ENCODE peak calls at places on chromosomes 16 and 17, in ten cellular contexts. One of them, this sample, is unnamed.
A peak's percentile ranks its signal among the peaks of the same experiment; 100 is the strongest.

GRCh38 chr17:80307994-80308671 is 47.5 kb downstream of the RNF213 start:
- DNase-seq in activated naive CD8-positive, alpha-beta T cell treated with anti-CD3 and anti-CD28 coated beads for 36 hours: no peak
- DNase-seq in T-helper 2 cell: no peak
- DNase-seq in GM23338: no peak
- DNase-seq in activated T-helper 1 cell treated with anti-CD3 and anti-CD28 coated beads, Interleukin-2, amount 50 U/mL, for 16 hours: no peak
- DNase-seq in germinal center: no peak
- DNase-seq in stimulated activated CD4-positive, alpha-beta T cell treated with anti-CD3 and anti-CD28 coated beads, Interleukin-2, amount 100 ng/mL, for 48 hours: no peak
- DNase-seq in NCI-H2081: no peak
- DNase-seq in NCI-H460: no peak
- DNase-seq in adrenal gland: no peak
- DNase-seq in this sample: no peak

GRCh38 chr17:79055197-79055596 is 19.4 kb upstream of the ENGASE start:
- DNase-seq in activated naive CD8-positive, alpha-beta T cell treated with anti-CD3 and anti-CD28 coated beads for 36 hours: no peak
- DNase-seq in activated T-helper 1 cell treated with anti-CD3 and anti-CD28 coated beads, Interleukin-2, amount 50 U/mL, for 16 hours: no peak
- DNase-seq in GM23338: no peak
- DNase-seq in NCI-H2081: no peak
- DNase-seq in T-helper 2 cell: no peak
- DNase-seq in adrenal gland: no peak
- DNase-seq in NCI-H460: no peak
- DNase-seq in germinal center: no peak
- DNase-seq in stimulated activated CD4-positive, alpha-beta T cell treated with anti-CD3 and anti-CD28 coated beads, Interleukin-2, amount 100 ng/mL, for 48 hours: no peak
- DNase-seq in this sample: no peak

GRCh38 chr17:48611681-48612455 is 1.1 kb upstream of the HOXB7 start:
- DNase-seq in stimulated activated CD4-positive, alpha-beta T cell treated with anti-CD3 and anti-CD28 coated beads, Interleukin-2, amount 100 ng/mL, for 48 hours: no peak
- DNase-seq in GM23338: peak; percentile 72
- DNase-seq in activated T-helper 1 cell treated with anti-CD3 and anti-CD28 coated beads, Interleukin-2, amount 50 U/mL, for 16 hours: no peak
- DNase-seq in NCI-H460: no peak
- DNase-seq in adrenal gland: no peak
- DNase-seq in T-helper 2 cell: no peak
- DNase-seq in activated naive CD8-positive, alpha-beta T cell treated with anti-CD3 and anti-CD28 coated beads for 36 hours: no peak
- DNase-seq in NCI-H2081: peak; percentile 95
- DNase-seq in germinal center: no peak
- DNase-seq in this sample: no peak

GRCh38 chr16:616771-617586 is 13.8 kb upstream of the WFIKKN1 start:
- DNase-seq in activated naive CD8-positive, alpha-beta T cell treated with anti-CD3 and anti-CD28 coated beads for 36 hours: no peak
- DNase-seq in NCI-H2081: no peak
- DNase-seq in activated T-helper 1 cell treated with anti-CD3 and anti-CD28 coated beads, Interleukin-2, amount 50 U/mL, for 16 hours: no peak
- DNase-seq in germinal center: no peak
- DNase-seq in T-helper 2 cell: no peak
- DNase-seq in adrenal gland: no peak
- DNase-seq in NCI-H460: no peak
- DNase-seq in stimulated activated CD4-positive, alpha-beta T cell treated with anti-CD3 and anti-CD28 coated beads, Interleukin-2, amount 100 ng/mL, for 48 hours: no peak
- DNase-seq in GM23338: no peak
- DNase-seq in this sample: no peak

GRCh38 chr17:10556301-10557005 is 7.0 kb upstream of the MYH2 start:
- DNase-seq in activated naive CD8-positive, alpha-beta T cell treated with anti-CD3 and anti-CD28 coated beads for 36 hours: no peak
- DNase-seq in activated T-helper 1 cell treated with anti-CD3 and anti-CD28 coated beads, Interleukin-2, amount 50 U/mL, for 16 hours: no peak
- DNase-seq in stimulated activated CD4-positive, alpha-beta T cell treated with anti-CD3 and anti-CD28 coated beads, Interleukin-2, amount 100 ng/mL, for 48 hours: no peak
- DNase-seq in NCI-H2081: no peak
- DNase-seq in adrenal gland: no peak
- DNase-seq in T-helper 2 cell: no peak
- DNase-seq in germinal center: no peak
- DNase-seq in GM23338: no peak
- DNase-seq in NCI-H460: no peak
- DNase-seq in this sample: no peak

GRCh38 chr17:13073013-13073412 is 55.2 kb upstream of the ELAC2 start:
- DNase-seq in NCI-H460: no peak
- DNase-seq in activated T-helper 1 cell treated with anti-CD3 and anti-CD28 coated beads, Interleukin-2, amount 50 U/mL, for 16 hours: no peak
- DNase-seq in NCI-H2081: no peak
- DNase-seq in stimulated activated CD4-positive, alpha-beta T cell treated with anti-CD3 and anti-CD28 coated beads, Interleukin-2, amount 100 ng/mL, for 48 hours: no peak
- DNase-seq in activated naive CD8-positive, alpha-beta T cell treated with anti-CD3 and anti-CD28 coated beads for 36 hours: no peak
- DNase-seq in T-helper 2 cell: no peak
- DNase-seq in GM23338: no peak
- DNase-seq in germinal center: no peak
- DNase-seq in adrenal gland: no peak
- DNase-seq in this sample: no peak

GRCh38 chr17:65785109-65785508 is 223.7 kb upstream of the AXIN2 start:
- DNase-seq in activated T-helper 1 cell treated with anti-CD3 and anti-CD28 coated beads, Interleukin-2, amount 50 U/mL, for 16 hours: no peak
- DNase-seq in stimulated activated CD4-positive, alpha-beta T cell treated with anti-CD3 and anti-CD28 coated beads, Interleukin-2, amount 100 ng/mL, for 48 hours: no peak
- DNase-seq in germinal center: no peak
- DNase-seq in adrenal gland: no peak
- DNase-seq in GM23338: no peak
- DNase-seq in NCI-H2081: no peak
- DNase-seq in T-helper 2 cell: no peak
- DNase-seq in NCI-H460: peak; percentile 59
- DNase-seq in activated naive CD8-positive, alpha-beta T cell treated with anti-CD3 and anti-CD28 coated beads for 36 hours: no peak
- DNase-seq in this sample: no peak

GRCh38 chr17:9251273-9251672 is 230.0 kb downstream of the NTN1 start:
- DNase-seq in NCI-H2081: no peak
- DNase-seq in activated T-helper 1 cell treated with anti-CD3 and anti-CD28 coated beads, Interleukin-2, amount 50 U/mL, for 16 hours: no peak
- DNase-seq in adrenal gland: no peak
- DNase-seq in GM23338: no peak
- DNase-seq in activated naive CD8-positive, alpha-beta T cell treated with anti-CD3 and anti-CD28 coated beads for 36 hours: no peak
- DNase-seq in germinal center: no peak
- DNase-seq in T-helper 2 cell: no peak
- DNase-seq in stimulated activated CD4-positive, alpha-beta T cell treated with anti-CD3 and anti-CD28 coated beads, Interleukin-2, amount 100 ng/mL, for 48 hours: no peak
- DNase-seq in NCI-H460: no peak
- DNase-seq in this sample: no peak

GRCh38 chr17:30832438-30832790 is 648 bp downstream of the ATAD5 start:
- DNase-seq in activated naive CD8-positive, alpha-beta T cell treated with anti-CD3 and anti-CD28 coated beads for 36 hours: no peak
- DNase-seq in GM23338: peak; percentile 13
- DNase-seq in adrenal gland: no peak
- DNase-seq in germinal center: no peak
- DNase-seq in activated T-helper 1 cell treated with anti-CD3 and anti-CD28 coated beads, Interleukin-2, amount 50 U/mL, for 16 hours: no peak
- DNase-seq in NCI-H460: no peak
- DNase-seq in T-helper 2 cell: no peak
- DNase-seq in NCI-H2081: no peak
- DNase-seq in stimulated activated CD4-positive, alpha-beta T cell treated with anti-CD3 and anti-CD28 coated beads, Interleukin-2, amount 100 ng/mL, for 48 hours: no peak
- DNase-seq in this sample: no peak

GRCh38 chr17:45043268-45043681 is 8.2 kb downstream of the DCAKD start:
- DNase-seq in NCI-H460: no peak
- DNase-seq in germinal center: no peak
- DNase-seq in GM23338: no peak
- DNase-seq in activated T-helper 1 cell treated with anti-CD3 and anti-CD28 coated beads, Interleukin-2, amount 50 U/mL, for 16 hours: no peak
- DNase-seq in NCI-H2081: no peak
- DNase-seq in adrenal gland: peak; percentile 84
- DNase-seq in stimulated activated CD4-positive, alpha-beta T cell treated with anti-CD3 and anti-CD28 coated beads, Interleukin-2, amount 100 ng/mL, for 48 hours: no peak
- DNase-seq in activated naive CD8-positive, alpha-beta T cell treated with anti-CD3 and anti-CD28 coated beads for 36 hours: no peak
- DNase-seq in T-helper 2 cell: no peak
- DNase-seq in this sample: no peak

GRCh38 chr16:2535644-2536021 is 2.2 kb upstream of the PDPK1 start:
- DNase-seq in NCI-H2081: no peak
- DNase-seq in stimulated activated CD4-positive, alpha-beta T cell treated with anti-CD3 and anti-CD28 coated beads, Interleukin-2, amount 100 ng/mL, for 48 hours: no peak
- DNase-seq in GM23338: no peak
- DNase-seq in T-helper 2 cell: no peak
- DNase-seq in germinal center: no peak
- DNase-seq in activated T-helper 1 cell treated with anti-CD3 and anti-CD28 coated beads, Interleukin-2, amount 50 U/mL, for 16 hours: no peak
- DNase-seq in adrenal gland: no peak
- DNase-seq in NCI-H460: no peak
- DNase-seq in activated naive CD8-positive, alpha-beta T cell treated with anti-CD3 and anti-CD28 coated beads for 36 hours: no peak
- DNase-seq in this sample: no peak

GRCh38 chr16:67244387-67245188 is 2.7 kb downstream of the FHOD1 start:
- DNase-seq in NCI-H2081: no peak
- DNase-seq in activated naive CD8-positive, alpha-beta T cell treated with anti-CD3 and anti-CD28 coated beads for 36 hours: peak; percentile 86
- DNase-seq in T-helper 2 cell: peak; percentile 64
- DNase-seq in stimulated activated CD4-positive, alpha-beta T cell treated with anti-CD3 and anti-CD28 coated beads, Interleukin-2, amount 100 ng/mL, for 48 hours: peak; percentile 56
- DNase-seq in adrenal gland: peak; percentile 75
- DNase-seq in activated T-helper 1 cell treated with anti-CD3 and anti-CD28 coated beads, Interleukin-2, amount 50 U/mL, for 16 hours: peak; percentile 66
- DNase-seq in NCI-H460: peak; percentile 59
- DNase-seq in germinal center: peak; percentile 85
- DNase-seq in GM23338: no peak
- DNase-seq in this sample: peak; percentile 87

GRCh38 chr16:79970551-79971236 is 370.2 kb upstream of the MAF start:
- DNase-seq in germinal center: no peak
- DNase-seq in activated naive CD8-positive, alpha-beta T cell treated with anti-CD3 and anti-CD28 coated beads for 36 hours: no peak
- DNase-seq in stimulated activated CD4-positive, alpha-beta T cell treated with anti-CD3 and anti-CD28 coated beads, Interleukin-2, amount 100 ng/mL, for 48 hours: no peak
- DNase-seq in adrenal gland: peak; percentile 41
- DNase-seq in NCI-H2081: no peak
- DNase-seq in activated T-helper 1 cell treated with anti-CD3 and anti-CD28 coated beads, Interleukin-2, amount 50 U/mL, for 16 hours: no peak
- DNase-seq in GM23338: no peak
- DNase-seq in T-helper 2 cell: no peak
- DNase-seq in NCI-H460: no peak
- DNase-seq in this sample: no peak

GRCh38 chr17:78359216-78359935 is 501 bp downstream of the SOCS3 start:
- DNase-seq in NCI-H2081: no peak
- DNase-seq in activated T-helper 1 cell treated with anti-CD3 and anti-CD28 coated beads, Interleukin-2, amount 50 U/mL, for 16 hours: no peak
- DNase-seq in NCI-H460: peak; percentile 47
- DNase-seq in GM23338: peak; percentile 51
- DNase-seq in stimulated activated CD4-positive, alpha-beta T cell treated with anti-CD3 and anti-CD28 coated beads, Interleukin-2, amount 100 ng/mL, for 48 hours: no peak
- DNase-seq in activated naive CD8-positive, alpha-beta T cell treated with anti-CD3 and anti-CD28 coated beads for 36 hours: no peak
- DNase-seq in germinal center: no peak
- DNase-seq in T-helper 2 cell: no peak
- DNase-seq in adrenal gland: peak; percentile 61
- DNase-seq in this sample: no peak

GRCh38 chr17:7825206-7825980 is 8.6 kb upstream of the KDM6B start:
- DNase-seq in activated naive CD8-positive, alpha-beta T cell treated with anti-CD3 and anti-CD28 coated beads for 36 hours: no peak
- DNase-seq in germinal center: no peak
- DNase-seq in adrenal gland: no peak
- DNase-seq in NCI-H460: peak; percentile 32
- DNase-seq in activated T-helper 1 cell treated with anti-CD3 and anti-CD28 coated beads, Interleukin-2, amount 50 U/mL, for 16 hours: no peak
- DNase-seq in GM23338: no peak
- DNase-seq in stimulated activated CD4-positive, alpha-beta T cell treated with anti-CD3 and anti-CD28 coated beads, Interleukin-2, amount 100 ng/mL, for 48 hours: no peak
- DNase-seq in T-helper 2 cell: no peak
- DNase-seq in NCI-H2081: no peak
- DNase-seq in this sample: no peak

GRCh38 chr16:58230259-58230658 is 32.4 kb upstream of the CSNK2A2 start:
- DNase-seq in activated naive CD8-positive, alpha-beta T cell treated with anti-CD3 and anti-CD28 coated beads for 36 hours: no peak
- DNase-seq in germinal center: no peak
- DNase-seq in NCI-H460: no peak
- DNase-seq in stimulated activated CD4-positive, alpha-beta T cell treated with anti-CD3 and anti-CD28 coated beads, Interleukin-2, amount 100 ng/mL, for 48 hours: no peak
- DNase-seq in GM23338: peak; percentile 45
- DNase-seq in activated T-helper 1 cell treated with anti-CD3 and anti-CD28 coated beads, Interleukin-2, amount 50 U/mL, for 16 hours: no peak
- DNase-seq in T-helper 2 cell: no peak
- DNase-seq in adrenal gland: no peak
- DNase-seq in NCI-H2081: no peak
- DNase-seq in this sample: no peak

GRCh38 chr17:37261286-37261685 is 114.5 kb upstream of the C17orf78 start:
- DNase-seq in T-helper 2 cell: no peak
- DNase-seq in germinal center: no peak
- DNase-seq in NCI-H460: no peak
- DNase-seq in activated T-helper 1 cell treated with anti-CD3 and anti-CD28 coated beads, Interleukin-2, amount 50 U/mL, for 16 hours: no peak
- DNase-seq in GM23338: no peak
- DNase-seq in adrenal gland: no peak
- DNase-seq in stimulated activated CD4-positive, alpha-beta T cell treated with anti-CD3 and anti-CD28 coated beads, Interleukin-2, amount 100 ng/mL, for 48 hours: no peak
- DNase-seq in NCI-H2081: no peak
- DNase-seq in activated naive CD8-positive, alpha-beta T cell treated with anti-CD3 and anti-CD28 coated beads for 36 hours: no peak
- DNase-seq in this sample: no peak

GRCh38 chr17:9767432-9767991 is 23.9 kb downstream of the DHRS7C start:
- DNase-seq in NCI-H460: no peak
- DNase-seq in activated T-helper 1 cell treated with anti-CD3 and anti-CD28 coated beads, Interleukin-2, amount 50 U/mL, for 16 hours: no peak
- DNase-seq in T-helper 2 cell: no peak
- DNase-seq in activated naive CD8-positive, alpha-beta T cell treated with anti-CD3 and anti-CD28 coated beads for 36 hours: no peak
- DNase-seq in NCI-H2081: no peak
- DNase-seq in adrenal gland: no peak
- DNase-seq in stimulated activated CD4-positive, alpha-beta T cell treated with anti-CD3 and anti-CD28 coated beads, Interleukin-2, amount 100 ng/mL, for 48 hours: no peak
- DNase-seq in GM23338: no peak
- DNase-seq in germinal center: no peak
- DNase-seq in this sample: no peak

GRCh38 chr17:7317161-7317803 is 2.1 kb upstream of the GPS2 start:
- DNase-seq in germinal center: no peak
- DNase-seq in adrenal gland: no peak
- DNase-seq in T-helper 2 cell: no peak
- DNase-seq in NCI-H2081: no peak
- DNase-seq in activated naive CD8-positive, alpha-beta T cell treated with anti-CD3 and anti-CD28 coated beads for 36 hours: no peak
- DNase-seq in GM23338: no peak
- DNase-seq in stimulated activated CD4-positive, alpha-beta T cell treated with anti-CD3 and anti-CD28 coated beads, Interleukin-2, amount 100 ng/mL, for 48 hours: no peak
- DNase-seq in NCI-H460: no peak
- DNase-seq in activated T-helper 1 cell treated with anti-CD3 and anti-CD28 coated beads, Interleukin-2, amount 50 U/mL, for 16 hours: no peak
- DNase-seq in this sample: no peak

GRCh38 chr16:23771027-23771426 is 16.2 kb downstream of the CHP2 start:
- DNase-seq in GM23338: no peak
- DNase-seq in activated naive CD8-positive, alpha-beta T cell treated with anti-CD3 and anti-CD28 coated beads for 36 hours: no peak
- DNase-seq in T-helper 2 cell: no peak
- DNase-seq in germinal center: no peak
- DNase-seq in NCI-H460: no peak
- DNase-seq in stimulated activated CD4-positive, alpha-beta T cell treated with anti-CD3 and anti-CD28 coated beads, Interleukin-2, amount 100 ng/mL, for 48 hours: no peak
- DNase-seq in activated T-helper 1 cell treated with anti-CD3 and anti-CD28 coated beads, Interleukin-2, amount 50 U/mL, for 16 hours: no peak
- DNase-seq in adrenal gland: no peak
- DNase-seq in NCI-H2081: no peak
- DNase-seq in this sample: no peak

GRCh38 chr17:1390422-1391367 is 9.3 kb downstream of the YWHAE start:
- DNase-seq in NCI-H460: no peak
- DNase-seq in germinal center: no peak
- DNase-seq in adrenal gland: no peak
- DNase-seq in GM23338: no peak
- DNase-seq in activated naive CD8-positive, alpha-beta T cell treated with anti-CD3 and anti-CD28 coated beads for 36 hours: no peak
- DNase-seq in T-helper 2 cell: no peak
- DNase-seq in activated T-helper 1 cell treated with anti-CD3 and anti-CD28 coated beads, Interleukin-2, amount 50 U/mL, for 16 hours: no peak
- DNase-seq in stimulated activated CD4-positive, alpha-beta T cell treated with anti-CD3 and anti-CD28 coated beads, Interleukin-2, amount 100 ng/mL, for 48 hours: no peak
- DNase-seq in NCI-H2081: no peak
- DNase-seq in this sample: no peak

GRCh38 chr16:71885261-71885650 is 1.3 kb upstream of the ZNF821 start:
- DNase-seq in NCI-H2081: no peak
- DNase-seq in adrenal gland: no peak
- DNase-seq in stimulated activated CD4-positive, alpha-beta T cell treated with anti-CD3 and anti-CD28 coated beads, Interleukin-2, amount 100 ng/mL, for 48 hours: no peak
- DNase-seq in activated naive CD8-positive, alpha-beta T cell treated with anti-CD3 and anti-CD28 coated beads for 36 hours: no peak
- DNase-seq in T-helper 2 cell: no peak
- DNase-seq in GM23338: no peak
- DNase-seq in NCI-H460: no peak
- DNase-seq in germinal center: peak; percentile 57
- DNase-seq in activated T-helper 1 cell treated with anti-CD3 and anti-CD28 coated beads, Interleukin-2, amount 50 U/mL, for 16 hours: no peak
- DNase-seq in this sample: no peak

GRCh38 chr17:37039269-37039668 is 90.5 kb downstream of the AATF start:
- DNase-seq in NCI-H460: no peak
- DNase-seq in stimulated activated CD4-positive, alpha-beta T cell treated with anti-CD3 and anti-CD28 coated beads, Interleukin-2, amount 100 ng/mL, for 48 hours: no peak
- DNase-seq in NCI-H2081: no peak
- DNase-seq in germinal center: no peak
- DNase-seq in GM23338: no peak
- DNase-seq in activated naive CD8-positive, alpha-beta T cell treated with anti-CD3 and anti-CD28 coated beads for 36 hours: no peak
- DNase-seq in adrenal gland: no peak
- DNase-seq in T-helper 2 cell: no peak
- DNase-seq in activated T-helper 1 cell treated with anti-CD3 and anti-CD28 coated beads, Interleukin-2, amount 50 U/mL, for 16 hours: no peak
- DNase-seq in this sample: no peak

GRCh38 chr17:1557355-1558095 is 5.1 kb downstream of the PITPNA start:
- DNase-seq in germinal center: no peak
- DNase-seq in GM23338: no peak
- DNase-seq in stimulated activated CD4-positive, alpha-beta T cell treated with anti-CD3 and anti-CD28 coated beads, Interleukin-2, amount 100 ng/mL, for 48 hours: no peak
- DNase-seq in adrenal gland: no peak
- DNase-seq in NCI-H460: no peak
- DNase-seq in NCI-H2081: no peak
- DNase-seq in activated naive CD8-positive, alpha-beta T cell treated with anti-CD3 and anti-CD28 coated beads for 36 hours: no peak
- DNase-seq in T-helper 2 cell: no peak
- DNase-seq in activated T-helper 1 cell treated with anti-CD3 and anti-CD28 coated beads, Interleukin-2, amount 50 U/mL, for 16 hours: no peak
- DNase-seq in this sample: no peak

GRCh38 chr16:8370374-8371015 is 219.8 kb downstream of the TMEM114 start:
- DNase-seq in activated T-helper 1 cell treated with anti-CD3 and anti-CD28 coated beads, Interleukin-2, amount 50 U/mL, for 16 hours: no peak
- DNase-seq in NCI-H460: no peak
- DNase-seq in activated naive CD8-positive, alpha-beta T cell treated with anti-CD3 and anti-CD28 coated beads for 36 hours: no peak
- DNase-seq in adrenal gland: no peak
- DNase-seq in GM23338: peak; percentile 27
- DNase-seq in T-helper 2 cell: no peak
- DNase-seq in stimulated activated CD4-positive, alpha-beta T cell treated with anti-CD3 and anti-CD28 coated beads, Interleukin-2, amount 100 ng/mL, for 48 hours: no peak
- DNase-seq in NCI-H2081: no peak
- DNase-seq in germinal center: no peak
- DNase-seq in this sample: no peak

This sample was measured in GM13976.